ENCODE peak calls at places on chromosome 7, in six cellular contexts. E is NB4; L is activated CD4-positive, alpha-beta T cell treated with anti-CD3 and anti-CD28 coated beads for 4 hours; R is stimulated activated CD4-positive, alpha-beta T cell treated with anti-CD3 and anti-CD28 coated beads, Interleukin-4, amount 100 ng/mL, for 4 hours; H is NCI-H345; N is body of pancreas. C is an unnamed sample.

GRCh38 chr7:7746419-7746818 is 28.0 kb upstream of the RPA3 start:
- DNase-seq in N (no peak), H (peak), L (no peak), E (no peak), R (no peak), C (no peak)

GRCh38 chr7:33195264-33195663 is 65.9 kb downstream of the BBS9 start:
- DNase-seq in R (no peak), H (no peak), E (peak), N (no peak), L (no peak), C (no peak)

GRCh38 chr7:2541291-2542010 is 13.9 kb downstream of the BRAT1 start:
- DNase-seq in E (no peak), N (no peak), R (no peak), H (no peak), L (no peak), C (no peak)

GRCh38 chr7:45088821-45089313 is at the start of gene NACAD:
- DNase-seq in E (no peak), N (no peak), H (peak), L (peak), R (peak), C (no peak)

GRCh38 chr7:155738652-155739537 is 73.4 kb downstream of the SHH start:
- DNase-seq in N (peak), E (peak), R (peak), L (peak), H (peak), C (peak)

GRCh38 chr7:78720066-78720465 is 733.4 kb downstream of the MAGI2 start:
- DNase-seq in R (no peak), E (no peak), L (no peak), N (no peak), H (no peak), C (no peak)

GRCh38 chr7:1400351-1400750 is 58.9 kb downstream of the MICALL2 start:
- DNase-seq in H (no peak), E (no peak), L (no peak), N (no peak), R (no peak), C (no peak)

GRCh38 chr7:142776206-142776844 is 5.6 kb downstream of the PRSS2 start:
- DNase-seq in N (peak), H (no peak), E (no peak), L (no peak), R (no peak), C (no peak)

GRCh38 chr7:35556532-35557471 is 138.1 kb downstream of the HERPUD2 start:
- DNase-seq in E (peak), L (no peak), H (no peak), N (no peak), R (no peak), C (no peak)

GRCh38 chr7:73342645-73343044 is 14.7 kb downstream of the FKBP6 start:
- DNase-seq in R (no peak), L (no peak), E (no peak), H (peak), N (peak), C (peak)

C was measured in NCI-H460.